ENCODE peak calls at places on chromosomes 7 and 10, in six cellular contexts. One of them, this sample, is unnamed.

GRCh38 chr7:137989127-137989526 is 12.8 kb downstream of the CREB3L2 start:
- DNase-seq in lung: no peak
- DNase-seq in NCI-H1417: no peak
- DNase-seq in germinal center: no peak
- DNase-seq in stimulated activated CD4-positive, alpha-beta T cell treated with anti-CD3 and anti-CD28 coated beads, Interleukin-15, amount 100 ng/mL, for 1 hour: no peak
- DNase-seq in T1000: no peak
- DNase-seq in this sample: peak; percentile 84

GRCh38 chr10:60141916-60142559 is 235.7 kb upstream of the CCDC6 start:
- DNase-seq in T1000: no peak
- DNase-seq in germinal center: no peak
- DNase-seq in stimulated activated CD4-positive, alpha-beta T cell treated with anti-CD3 and anti-CD28 coated beads, Interleukin-15, amount 100 ng/mL, for 1 hour: no peak
- DNase-seq in lung: no peak
- DNase-seq in NCI-H1417: no peak
- DNase-seq in this sample: no peak

GRCh38 chr10:70418229-70418628 is 14.3 kb downstream of the EIF4EBP2 start:
- DNase-seq in stimulated activated CD4-positive, alpha-beta T cell treated with anti-CD3 and anti-CD28 coated beads, Interleukin-15, amount 100 ng/mL, for 1 hour: no peak
- DNase-seq in NCI-H1417: no peak
- DNase-seq in germinal center: no peak
- DNase-seq in lung: no peak
- DNase-seq in T1000: no peak
- DNase-seq in this sample: peak; percentile 69

GRCh38 chr7:129263168-129263567 is 38.3 kb downstream of the AHCYL2 start:
- DNase-seq in NCI-H1417: no peak
- DNase-seq in T1000: no peak
- DNase-seq in lung: no peak
- DNase-seq in germinal center: no peak
- DNase-seq in stimulated activated CD4-positive, alpha-beta T cell treated with anti-CD3 and anti-CD28 coated beads, Interleukin-15, amount 100 ng/mL, for 1 hour: no peak
- DNase-seq in this sample: no peak

GRCh38 chr7:81903115-81903514 is 133.3 kb upstream of the HGF start:
- DNase-seq in T1000: no peak
- DNase-seq in lung: no peak
- DNase-seq in stimulated activated CD4-positive, alpha-beta T cell treated with anti-CD3 and anti-CD28 coated beads, Interleukin-15, amount 100 ng/mL, for 1 hour: no peak
- DNase-seq in NCI-H1417: no peak
- DNase-seq in germinal center: no peak
- DNase-seq in this sample: no peak

GRCh38 chr7:149870701-149871483 is 2.9 kb upstream of the ATP6V0E2 start:
- DNase-seq in stimulated activated CD4-positive, alpha-beta T cell treated with anti-CD3 and anti-CD28 coated beads, Interleukin-15, amount 100 ng/mL, for 1 hour: no peak
- DNase-seq in germinal center: no peak
- DNase-seq in NCI-H1417: no peak
- DNase-seq in lung: no peak
- DNase-seq in T1000: no peak
- DNase-seq in this sample: no peak

GRCh38 chr10:119468542-119469324 is 73.8 kb downstream of the RGS10 start:
- DNase-seq in germinal center: no peak
- DNase-seq in stimulated activated CD4-positive, alpha-beta T cell treated with anti-CD3 and anti-CD28 coated beads, Interleukin-15, amount 100 ng/mL, for 1 hour: no peak
- DNase-seq in T1000: no peak
- DNase-seq in NCI-H1417: no peak
- DNase-seq in lung: no peak
- DNase-seq in this sample: no peak

GRCh38 chr7:33745934-33746333 is 159.4 kb upstream of the BMPER start:
- DNase-seq in stimulated activated CD4-positive, alpha-beta T cell treated with anti-CD3 and anti-CD28 coated beads, Interleukin-15, amount 100 ng/mL, for 1 hour: no peak
- DNase-seq in T1000: no peak
- DNase-seq in NCI-H1417: no peak
- DNase-seq in lung: no peak
- DNase-seq in germinal center: no peak
- DNase-seq in this sample: peak; percentile 69

GRCh38 chr10:115762029-115762428 is 511.0 kb downstream of the GFRA1 start:
- DNase-seq in germinal center: no peak
- DNase-seq in T1000: no peak
- DNase-seq in lung: no peak
- DNase-seq in stimulated activated CD4-positive, alpha-beta T cell treated with anti-CD3 and anti-CD28 coated beads, Interleukin-15, amount 100 ng/mL, for 1 hour: no peak
- DNase-seq in NCI-H1417: no peak
- DNase-seq in this sample: peak; percentile 57

GRCh38 chr7:118079369-118079768 is 104.6 kb upstream of the LSM8 start:
- DNase-seq in NCI-H1417: no peak
- DNase-seq in germinal center: no peak
- DNase-seq in T1000: no peak
- DNase-seq in lung: no peak
- DNase-seq in stimulated activated CD4-positive, alpha-beta T cell treated with anti-CD3 and anti-CD28 coated beads, Interleukin-15, amount 100 ng/mL, for 1 hour: no peak
- DNase-seq in this sample: peak; percentile 37

GRCh38 chr7:151803841-151804240 is 73.1 kb downstream of the PRKAG2 start:
- DNase-seq in germinal center: no peak
- DNase-seq in NCI-H1417: no peak
- DNase-seq in stimulated activated CD4-positive, alpha-beta T cell treated with anti-CD3 and anti-CD28 coated beads, Interleukin-15, amount 100 ng/mL, for 1 hour: no peak
- DNase-seq in lung: no peak
- DNase-seq in T1000: no peak
- DNase-seq in this sample: no peak

GRCh38 chr7:1053816-1054370 is 9.5 kb downstream of the GPR146 start:
- DNase-seq in germinal center: no peak
- DNase-seq in NCI-H1417: no peak
- DNase-seq in T1000: no peak
- DNase-seq in lung: no peak
- DNase-seq in stimulated activated CD4-positive, alpha-beta T cell treated with anti-CD3 and anti-CD28 coated beads, Interleukin-15, amount 100 ng/mL, for 1 hour: no peak
- DNase-seq in this sample: no peak